ENCODE peak calls at places on chromosomes 6 and 20, in ten cellular contexts. One of them, this sample, is unnamed.

GRCh38 chr6:103236923-103237322 is 1622.8 kb downstream of the HACE1 start:
- DNase-seq in cerebellum: no peak
- DNase-seq in osteoblast: no peak
- DNase-seq in A549: no peak
- DNase-seq in stimulated activated CD8-positive, alpha-beta memory T cell treated with anti-CD3 and anti-CD28 coated beads, Interleukin-15, amount 100 ng/mL, for 4 hours: no peak
- DNase-seq in NCI-H2171 treated with DMSO at 0.1 percent for 48 hours: peak; percentile 27
- DNase-seq in GM23338: no peak
- DNase-seq in HT-29: no peak
- DNase-seq in spleen: no peak
- DNase-seq in sciatic nerve: no peak
- DNase-seq in this sample: no peak

GRCh38 chr6:166465671-166466087 is 82.9 kb upstream of the MPC1 start:
- DNase-seq in NCI-H2171 treated with DMSO at 0.1 percent for 48 hours: no peak
- DNase-seq in cerebellum: no peak
- DNase-seq in spleen: no peak
- DNase-seq in osteoblast: peak; percentile 86
- DNase-seq in GM23338: no peak
- DNase-seq in HT-29: peak; percentile 5
- DNase-seq in A549: peak; percentile 28
- DNase-seq in stimulated activated CD8-positive, alpha-beta memory T cell treated with anti-CD3 and anti-CD28 coated beads, Interleukin-15, amount 100 ng/mL, for 4 hours: no peak
- DNase-seq in sciatic nerve: peak; percentile 60
- DNase-seq in this sample: no peak

GRCh38 chr20:6101346-6101745 is 21.5 kb downstream of the FERMT1 start:
- DNase-seq in A549: no peak
- DNase-seq in GM23338: no peak
- DNase-seq in spleen: no peak
- DNase-seq in sciatic nerve: no peak
- DNase-seq in osteoblast: no peak
- DNase-seq in HT-29: no peak
- DNase-seq in NCI-H2171 treated with DMSO at 0.1 percent for 48 hours: no peak
- DNase-seq in cerebellum: no peak
- DNase-seq in stimulated activated CD8-positive, alpha-beta memory T cell treated with anti-CD3 and anti-CD28 coated beads, Interleukin-15, amount 100 ng/mL, for 4 hours: no peak
- DNase-seq in this sample: no peak

GRCh38 chr6:134314236-134314821 is 3.6 kb downstream of the SGK1 start:
- DNase-seq in HT-29: no peak
- DNase-seq in A549: no peak
- DNase-seq in GM23338: no peak
- DNase-seq in NCI-H2171 treated with DMSO at 0.1 percent for 48 hours: no peak
- DNase-seq in cerebellum: no peak
- DNase-seq in stimulated activated CD8-positive, alpha-beta memory T cell treated with anti-CD3 and anti-CD28 coated beads, Interleukin-15, amount 100 ng/mL, for 4 hours: no peak
- DNase-seq in spleen: no peak
- DNase-seq in sciatic nerve: no peak
- DNase-seq in osteoblast: no peak
- DNase-seq in this sample: no peak

GRCh38 chr20:42795399-42795798 is 394.3 kb downstream of the PTPRT start:
- DNase-seq in stimulated activated CD8-positive, alpha-beta memory T cell treated with anti-CD3 and anti-CD28 coated beads, Interleukin-15, amount 100 ng/mL, for 4 hours: no peak
- DNase-seq in spleen: no peak
- DNase-seq in A549: no peak
- DNase-seq in GM23338: no peak
- DNase-seq in sciatic nerve: no peak
- DNase-seq in cerebellum: no peak
- DNase-seq in osteoblast: no peak
- DNase-seq in HT-29: no peak
- DNase-seq in NCI-H2171 treated with DMSO at 0.1 percent for 48 hours: peak; percentile 73
- DNase-seq in this sample: no peak

GRCh38 chr6:17417817-17418216 is 24.4 kb downstream of the CAP2 start:
- DNase-seq in cerebellum: no peak
- DNase-seq in NCI-H2171 treated with DMSO at 0.1 percent for 48 hours: no peak
- DNase-seq in sciatic nerve: no peak
- DNase-seq in HT-29: no peak
- DNase-seq in GM23338: peak; percentile 76
- DNase-seq in spleen: no peak
- DNase-seq in A549: peak; percentile 83
- DNase-seq in osteoblast: peak; percentile 85
- DNase-seq in stimulated activated CD8-positive, alpha-beta memory T cell treated with anti-CD3 and anti-CD28 coated beads, Interleukin-15, amount 100 ng/mL, for 4 hours: no peak
- DNase-seq in this sample: no peak

GRCh38 chr6:70337379-70338073 is 34.6 kb upstream of the COL9A1 start:
- DNase-seq in spleen: no peak
- DNase-seq in sciatic nerve: no peak
- DNase-seq in cerebellum: no peak
- DNase-seq in GM23338: no peak
- DNase-seq in stimulated activated CD8-positive, alpha-beta memory T cell treated with anti-CD3 and anti-CD28 coated beads, Interleukin-15, amount 100 ng/mL, for 4 hours: no peak
- DNase-seq in A549: no peak
- DNase-seq in HT-29: no peak
- DNase-seq in NCI-H2171 treated with DMSO at 0.1 percent for 48 hours: no peak
- DNase-seq in osteoblast: no peak
- DNase-seq in this sample: no peak

GRCh38 chr6:128208851-128209580 is 308.2 kb upstream of the THEMIS start:
- DNase-seq in sciatic nerve: no peak
- DNase-seq in cerebellum: no peak
- DNase-seq in spleen: no peak
- DNase-seq in GM23338: no peak
- DNase-seq in A549: no peak
- DNase-seq in stimulated activated CD8-positive, alpha-beta memory T cell treated with anti-CD3 and anti-CD28 coated beads, Interleukin-15, amount 100 ng/mL, for 4 hours: no peak
- DNase-seq in HT-29: no peak
- DNase-seq in NCI-H2171 treated with DMSO at 0.1 percent for 48 hours: no peak
- DNase-seq in osteoblast: peak; percentile 11
- DNase-seq in this sample: no peak

GRCh38 chr6:30557683-30557981 is 537 bp downstream of the PRR3 start:
- DNase-seq in GM23338: no peak
- DNase-seq in sciatic nerve: no peak
- DNase-seq in spleen: no peak
- DNase-seq in osteoblast: no peak
- DNase-seq in A549: no peak
- DNase-seq in NCI-H2171 treated with DMSO at 0.1 percent for 48 hours: no peak
- DNase-seq in cerebellum: peak; percentile 62
- DNase-seq in stimulated activated CD8-positive, alpha-beta memory T cell treated with anti-CD3 and anti-CD28 coated beads, Interleukin-15, amount 100 ng/mL, for 4 hours: no peak
- DNase-seq in HT-29: no peak
- DNase-seq in this sample: no peak

This sample was measured in chondrocyte.